ENCODE peak calls at places on chromosomes 3 and 15, in five cellular contexts. O, I, C, P and B are unnamed samples.

GRCh38 chr3:81692766-81693165 is 68.7 kb downstream of the GBE1 start:
- DNase-seq in O (no peak), P (no peak), I (no peak), C (no peak), B (no peak)

GRCh38 chr3:39249453-39250115 is 30.3 kb downstream of the CX3CR1 start:
- DNase-seq in I (no peak), O (no peak), P (no peak), C (no peak), B (no peak)

GRCh38 chr3:138113309-138113708 is 2.1 kb downstream of the DZIP1L start:
- DNase-seq in C (no peak), P (no peak), O (peak), I (no peak), B (no peak)

GRCh38 chr15:39657714-39658113 is 76.8 kb downstream of the THBS1 start:
- DNase-seq in P (peak), C (no peak), O (peak), I (peak), B (no peak)

GRCh38 chr3:10189557-10190374 is 25.0 kb downstream of the IRAK2 start:
- DNase-seq in C (no peak), P (peak), O (no peak), I (peak), B (no peak)

GRCh38 chr3:187025254-187025655 is 94.9 kb downstream of the ST6GAL1 start:
- DNase-seq in I (no peak), O (no peak), C (no peak), P (no peak), B (no peak)

GRCh38 chr3:150699068-150699635 is 4.6 kb downstream of the ERICH6 start:
- DNase-seq in P (no peak), O (peak), I (peak), C (no peak), B (no peak)

GRCh38 chr3:197302696-197303341 is 4.4 kb upstream of the DLG1 start:
- DNase-seq in O (peak), I (peak), C (no peak), P (peak), B (no peak)

GRCh38 chr3:23831517-23832394 is 26.0 kb downstream of the UBE2E1 start:
- DNase-seq in O (no peak), C (no peak), I (no peak), P (no peak), B (no peak)

GRCh38 chr3:105907790-105908189 is 39.0 kb upstream of the CBLB start:
- DNase-seq in C (no peak), O (no peak), I (no peak), P (peak), B (no peak)

GRCh38 chr3:128153156-128154011 is at the start of gene EEFSEC:
- DNase-seq in P (peak), I (peak), O (peak), C (peak), B (peak)

GRCh38 chr15:26848498-26848897 is 18.4 kb upstream of the GABRA5 start:
- DNase-seq in P (no peak), O (no peak), I (no peak), C (no peak), B (no peak)

GRCh38 chr3:58150800-58151199 is 60.0 kb downstream of the DNASE1L3 start:
- DNase-seq in C (no peak), O (no peak), I (no peak), P (peak), B (no peak)

GRCh38 chr3:103495186-103495585 is 1060.4 kb downstream of the ZPLD1 start:
- DNase-seq in P (no peak), C (no peak), O (no peak), I (no peak), B (no peak)

GRCh38 chr3:34237946-34238345 is 439.5 kb downstream of the PDCD6IP start:
- DNase-seq in I (no peak), O (no peak), P (no peak), C (no peak), B (no peak)

GRCh38 chr15:47523669-47524068 is 193.6 kb upstream of the SEMA6D start:
- DNase-seq in P (peak), O (peak), I (peak), C (no peak), B (no peak)

GRCh38 chr15:99564221-99565030 is 1.4 kb upstream of the MEF2A start:
- DNase-seq in P (no peak), C (no peak), O (peak), I (peak), B (no peak)

GRCh38 chr3:177807150-177807875 is 610.0 kb upstream of the TBL1XR1 start:
- DNase-seq in I (no peak), O (no peak), P (peak), C (no peak), B (no peak)

GRCh38 chr3:192857148-192857735 is 60.4 kb downstream of the MB21D2 start:
- DNase-seq in P (peak), I (no peak), O (peak), C (no peak), B (no peak)
- H3K4me3 ChIP-seq in P (no peak), I (no peak), O (peak), C (no peak), B (no peak)

GRCh38 chr15:88987590-88987950 is 74.4 kb upstream of the MFGE8 start:
- DNase-seq in P (no peak), O (no peak), C (no peak), I (no peak), B (no peak)
- H3K14ac ChIP-seq in P (peak), O (no peak), C (no peak), I (peak), B (peak)

GRCh38 chr15:68561146-68561545 is 17.6 kb upstream of the CORO2B start:
- DNase-seq in P (no peak), O (no peak), I (no peak), C (peak), B (no peak)
- H3K4me3 ChIP-seq in P (no peak), O (no peak), I (no peak), C (no peak), B (no peak)

GRCh38 chr3:53688066-53688465 is 158.2 kb downstream of the CHDH start:
- DNase-seq in P (no peak), C (peak), I (no peak), O (no peak), B (no peak)
- H3K14ac ChIP-seq in P (no peak), C (no peak), I (no peak), O (no peak), B (no peak)

DNA sequence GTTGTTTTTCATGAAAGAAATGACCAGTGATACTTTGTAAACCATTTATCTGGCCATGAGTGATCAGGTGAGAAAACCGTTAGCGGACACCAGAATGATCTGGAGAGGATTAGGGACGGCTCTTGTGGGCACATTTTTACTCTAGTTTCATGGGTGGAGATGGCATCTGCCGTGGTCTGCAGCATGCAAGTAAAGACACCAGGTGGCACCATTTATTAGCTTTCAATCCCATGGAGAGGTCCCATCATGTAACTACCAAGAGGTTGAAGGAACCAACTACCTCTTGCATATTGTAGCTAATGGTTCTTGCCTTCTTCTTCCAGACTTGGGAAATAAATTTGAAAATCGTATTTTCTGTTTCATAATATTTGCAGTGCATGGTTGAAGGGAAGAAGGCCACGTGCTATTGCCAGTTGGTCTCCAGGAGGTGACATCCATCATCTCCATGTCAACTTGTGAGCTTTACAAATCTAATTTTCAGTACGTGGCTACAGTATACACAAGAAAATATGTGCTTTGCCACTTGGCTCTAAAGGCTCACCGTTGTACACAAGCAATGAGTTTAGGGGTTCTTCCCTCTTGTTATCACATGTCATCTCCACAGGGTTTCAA is 1.5 kb upstream of the MAPKBP1 start:
- DNase-seq in C (no peak), P (peak), O (peak), I (peak), B (no peak)
- H3K4me3 ChIP-seq in C (no peak), P (no peak), O (peak), I (no peak), B (no peak)

GRCh38 chr15:42490246-42490742 is 647 bp downstream of the ZNF106 start:
- DNase-seq in C (no peak), I (peak), P (peak), O (peak), B (no peak)
- H3K14ac ChIP-seq in C (no peak), I (peak), P (peak), O (no peak), B (no peak)

DNA sequence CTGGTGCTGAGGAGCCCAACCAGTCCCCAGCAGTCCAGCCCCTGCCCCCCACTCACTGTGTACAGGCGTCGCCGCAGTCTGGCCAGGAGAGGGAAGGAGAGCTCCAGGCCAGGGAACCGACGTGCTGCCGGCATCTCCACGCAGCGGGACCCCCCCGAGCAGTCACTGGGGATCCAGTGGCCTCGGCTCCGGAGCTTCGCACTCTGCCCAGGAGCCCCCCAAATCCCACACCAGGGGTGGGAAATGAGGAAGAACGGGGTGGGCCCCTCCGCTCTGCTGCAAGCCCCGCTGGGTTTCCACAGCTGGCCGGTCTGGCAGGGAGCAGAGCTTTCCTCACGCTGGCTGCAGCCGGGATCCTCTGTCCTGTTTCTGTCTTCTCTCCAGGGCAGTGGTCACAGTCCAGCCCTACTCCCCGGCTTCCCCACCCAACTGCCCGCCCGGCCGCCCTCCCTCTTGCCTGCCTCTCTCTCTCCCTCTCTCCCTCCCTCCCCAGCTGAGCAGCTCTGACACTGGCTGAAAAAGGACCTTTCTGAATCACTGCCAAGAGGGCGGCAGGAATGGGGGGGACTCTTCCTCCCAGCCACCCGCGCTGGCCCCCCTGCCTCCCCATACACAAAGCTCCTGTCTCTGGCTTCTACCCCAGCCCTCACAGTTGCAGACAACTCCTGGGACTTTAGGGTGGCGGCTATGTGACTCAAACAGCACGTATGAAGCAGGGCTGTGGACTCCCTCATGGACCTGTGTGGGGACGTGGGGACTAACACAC is 15.8 kb downstream of the TNK2 start:
- DNase-seq in O (peak), I (peak), C (no peak), P (no peak), B (peak)
- H3K4me3 ChIP-seq in O (peak), I (no peak), C (no peak), P (no peak), B (no peak)

DNA sequence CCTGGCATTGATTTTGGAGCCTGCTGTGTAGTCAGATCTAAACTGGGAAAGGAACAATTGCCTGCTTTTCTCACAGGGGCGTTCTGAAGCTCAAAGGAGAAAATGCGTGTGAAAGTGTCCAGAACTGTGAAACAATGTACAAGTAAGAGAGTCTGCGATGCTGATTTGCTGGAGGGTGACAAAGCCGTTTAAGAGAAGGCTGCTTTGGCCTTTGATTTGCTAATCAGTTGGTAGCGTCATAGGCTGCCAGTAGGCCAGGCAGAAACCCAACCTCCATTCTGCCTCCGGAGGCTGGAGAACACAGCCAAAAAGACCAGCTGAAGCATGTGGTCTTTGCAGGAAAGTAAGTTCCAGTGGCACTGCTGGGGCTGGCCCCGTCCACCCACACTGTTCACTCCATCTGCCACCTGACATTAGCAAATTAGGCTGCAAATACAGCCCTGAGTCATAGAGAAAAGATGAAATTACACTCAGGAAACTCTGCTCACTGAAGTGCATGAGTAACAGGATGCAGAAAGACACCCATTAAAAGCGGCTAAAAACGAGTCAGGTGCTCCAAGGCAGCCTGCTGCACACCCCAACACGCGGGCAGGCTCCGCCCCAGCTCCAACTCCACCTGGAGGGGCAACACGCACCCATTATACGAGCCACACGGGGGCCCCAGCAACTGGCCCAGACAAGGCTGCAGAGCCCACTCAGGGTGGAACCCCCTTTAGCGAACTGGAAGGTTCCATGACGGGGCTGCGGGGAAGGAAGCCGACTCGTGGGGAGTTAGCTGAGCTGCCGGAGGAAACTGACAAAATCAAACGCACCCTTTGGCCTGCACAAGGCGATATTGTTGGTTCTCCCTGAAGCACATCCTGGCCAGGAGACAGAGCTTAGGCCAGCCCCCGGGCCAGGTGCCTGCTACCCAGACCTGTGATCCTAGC is 31.6 kb downstream of the ZDHHC19 start:
- DNase-seq in I (peak), P (peak), C (no peak), O (no peak), B (no peak)
- H3K14ac ChIP-seq in I (no peak), P (no peak), C (no peak), O (no peak), B (no peak)